ENCODE peak calls at places on chromosome 6, in seven cellular contexts. One of them, this sample, is unnamed.

GRCh38 chr6:100944644-100945043 is 63.5 kb upstream of the ASCC3 start:
- DNase-seq in HFFc6: no peak
- DNase-seq in NCI-H510A treated with DMSO at 0.1 percent for 48 hours: no peak
- DNase-seq in iris pigment epithelial cell: no peak
- DNase-seq in dermis microvascular lymphatic vessel endothelial cell: no peak
- DNase-seq in T-helper 2 cell treated with Interferon-gamma antibody and Interleukin-4, amounts not matched to agents 5 μg/mL and 100 μg/mL, for 36 hours: no peak
- DNase-seq in Daoy: no peak
- DNase-seq in this sample: no peak

GRCh38 chr6:109434456-109434855 is 6.0 kb downstream of the PPIL6 start:
- DNase-seq in NCI-H510A treated with DMSO at 0.1 percent for 48 hours: no peak
- DNase-seq in dermis microvascular lymphatic vessel endothelial cell: no peak
- DNase-seq in T-helper 2 cell treated with Interferon-gamma antibody and Interleukin-4, amounts not matched to agents 5 μg/mL and 100 μg/mL, for 36 hours: no peak
- DNase-seq in Daoy: no peak
- DNase-seq in iris pigment epithelial cell: no peak
- DNase-seq in HFFc6: no peak
- DNase-seq in this sample: no peak

GRCh38 chr6:149445095-149445466 is 39.7 kb downstream of the ZC3H12D start:
- DNase-seq in HFFc6: no peak
- DNase-seq in NCI-H510A treated with DMSO at 0.1 percent for 48 hours: no peak
- DNase-seq in Daoy: no peak
- DNase-seq in T-helper 2 cell treated with Interferon-gamma antibody and Interleukin-4, amounts not matched to agents 5 μg/mL and 100 μg/mL, for 36 hours: no peak
- DNase-seq in dermis microvascular lymphatic vessel endothelial cell: no peak
- DNase-seq in iris pigment epithelial cell: no peak
- DNase-seq in this sample: no peak

GRCh38 chr6:125287718-125288117 is 14.0 kb downstream of the HDDC2 start:
- DNase-seq in NCI-H510A treated with DMSO at 0.1 percent for 48 hours: no peak
- DNase-seq in iris pigment epithelial cell: no peak
- DNase-seq in HFFc6: no peak
- DNase-seq in dermis microvascular lymphatic vessel endothelial cell: no peak
- DNase-seq in T-helper 2 cell treated with Interferon-gamma antibody and Interleukin-4, amounts not matched to agents 5 μg/mL and 100 μg/mL, for 36 hours: no peak
- DNase-seq in Daoy: no peak
- DNase-seq in this sample: no peak

GRCh38 chr6:38833320-38833719 is 118.2 kb downstream of the DNAH8 start:
- DNase-seq in NCI-H510A treated with DMSO at 0.1 percent for 48 hours: no peak
- DNase-seq in T-helper 2 cell treated with Interferon-gamma antibody and Interleukin-4, amounts not matched to agents 5 μg/mL and 100 μg/mL, for 36 hours: no peak
- DNase-seq in Daoy: no peak
- DNase-seq in HFFc6: no peak
- DNase-seq in iris pigment epithelial cell: no peak
- DNase-seq in dermis microvascular lymphatic vessel endothelial cell: no peak
- DNase-seq in this sample: no peak

GRCh38 chr6:140462495-140463311 is 1088.3 kb upstream of the CITED2 start:
- DNase-seq in iris pigment epithelial cell: peak; percentile 91
- DNase-seq in dermis microvascular lymphatic vessel endothelial cell: peak; percentile 62
- DNase-seq in T-helper 2 cell treated with Interferon-gamma antibody and Interleukin-4, amounts not matched to agents 5 μg/mL and 100 μg/mL, for 36 hours: no peak
- DNase-seq in Daoy: no peak
- DNase-seq in HFFc6: peak; percentile 77
- DNase-seq in NCI-H510A treated with DMSO at 0.1 percent for 48 hours: peak; percentile 46
- DNase-seq in this sample: no peak

GRCh38 chr6:3296537-3297453 is 38.0 kb downstream of the PSMG4 start:
- DNase-seq in HFFc6: no peak
- DNase-seq in dermis microvascular lymphatic vessel endothelial cell: peak; percentile 40
- DNase-seq in Daoy: no peak
- DNase-seq in iris pigment epithelial cell: peak; percentile 17
- DNase-seq in NCI-H510A treated with DMSO at 0.1 percent for 48 hours: no peak
- DNase-seq in T-helper 2 cell treated with Interferon-gamma antibody and Interleukin-4, amounts not matched to agents 5 μg/mL and 100 μg/mL, for 36 hours: no peak
- DNase-seq in this sample: no peak

GRCh38 chr6:137879301-137879700 is 12.2 kb downstream of the TNFAIP3 start:
- DNase-seq in T-helper 2 cell treated with Interferon-gamma antibody and Interleukin-4, amounts not matched to agents 5 μg/mL and 100 μg/mL, for 36 hours: no peak
- DNase-seq in Daoy: no peak
- DNase-seq in iris pigment epithelial cell: no peak
- DNase-seq in NCI-H510A treated with DMSO at 0.1 percent for 48 hours: no peak
- DNase-seq in dermis microvascular lymphatic vessel endothelial cell: no peak
- DNase-seq in HFFc6: no peak
- DNase-seq in this sample: no peak

GRCh38 chr6:67393356-67393755 is 1241.7 kb upstream of the ADGRB3 start:
- DNase-seq in HFFc6: no peak
- DNase-seq in iris pigment epithelial cell: no peak
- DNase-seq in Daoy: no peak
- DNase-seq in T-helper 2 cell treated with Interferon-gamma antibody and Interleukin-4, amounts not matched to agents 5 μg/mL and 100 μg/mL, for 36 hours: no peak
- DNase-seq in dermis microvascular lymphatic vessel endothelial cell: no peak
- DNase-seq in NCI-H510A treated with DMSO at 0.1 percent for 48 hours: no peak
- DNase-seq in this sample: no peak

GRCh38 chr6:63553208-63553607 is 19.1 kb upstream of the LOC128125822 start:
- DNase-seq in dermis microvascular lymphatic vessel endothelial cell: no peak
- DNase-seq in Daoy: no peak
- DNase-seq in HFFc6: no peak
- DNase-seq in iris pigment epithelial cell: no peak
- DNase-seq in NCI-H510A treated with DMSO at 0.1 percent for 48 hours: no peak
- DNase-seq in T-helper 2 cell treated with Interferon-gamma antibody and Interleukin-4, amounts not matched to agents 5 μg/mL and 100 μg/mL, for 36 hours: peak; percentile 19
- DNase-seq in this sample: no peak

GRCh38 chr6:107585815-107586435 is 96.0 kb downstream of the SOBP start:
- DNase-seq in NCI-H510A treated with DMSO at 0.1 percent for 48 hours: peak; percentile 2
- DNase-seq in iris pigment epithelial cell: no peak
- DNase-seq in Daoy: no peak
- DNase-seq in dermis microvascular lymphatic vessel endothelial cell: no peak
- DNase-seq in T-helper 2 cell treated with Interferon-gamma antibody and Interleukin-4, amounts not matched to agents 5 μg/mL and 100 μg/mL, for 36 hours: no peak
- DNase-seq in HFFc6: no peak
- DNase-seq in this sample: no peak

GRCh38 chr6:65707134-65707826 is at the start of gene EYS:
- DNase-seq in HFFc6: no peak
- DNase-seq in Daoy: no peak
- DNase-seq in NCI-H510A treated with DMSO at 0.1 percent for 48 hours: no peak
- DNase-seq in T-helper 2 cell treated with Interferon-gamma antibody and Interleukin-4, amounts not matched to agents 5 μg/mL and 100 μg/mL, for 36 hours: no peak
- DNase-seq in iris pigment epithelial cell: no peak
- DNase-seq in dermis microvascular lymphatic vessel endothelial cell: no peak
- DNase-seq in this sample: no peak

GRCh38 chr6:108541843-108542795 is 18.6 kb upstream of the FOXO3 start:
- DNase-seq in Daoy: peak; percentile 74
- DNase-seq in HFFc6: peak; percentile 55
- DNase-seq in NCI-H510A treated with DMSO at 0.1 percent for 48 hours: peak; percentile 31
- DNase-seq in T-helper 2 cell treated with Interferon-gamma antibody and Interleukin-4, amounts not matched to agents 5 μg/mL and 100 μg/mL, for 36 hours: peak; percentile 37
- DNase-seq in iris pigment epithelial cell: peak; percentile 83
- DNase-seq in dermis microvascular lymphatic vessel endothelial cell: peak; percentile 76
- DNase-seq in this sample: peak; percentile 50

GRCh38 chr6:170250981-170251775 is 39.7 kb downstream of the DLL1 start:
- DNase-seq in Daoy: no peak
- DNase-seq in T-helper 2 cell treated with Interferon-gamma antibody and Interleukin-4, amounts not matched to agents 5 μg/mL and 100 μg/mL, for 36 hours: no peak
- DNase-seq in dermis microvascular lymphatic vessel endothelial cell: no peak
- DNase-seq in iris pigment epithelial cell: no peak
- DNase-seq in HFFc6: no peak
- DNase-seq in NCI-H510A treated with DMSO at 0.1 percent for 48 hours: no peak
- DNase-seq in this sample: no peak

GRCh38 chr6:168096271-168096764 is 17.3 kb upstream of the FRMD1 start:
- DNase-seq in T-helper 2 cell treated with Interferon-gamma antibody and Interleukin-4, amounts not matched to agents 5 μg/mL and 100 μg/mL, for 36 hours: no peak
- DNase-seq in dermis microvascular lymphatic vessel endothelial cell: no peak
- DNase-seq in Daoy: no peak
- DNase-seq in iris pigment epithelial cell: no peak
- DNase-seq in NCI-H510A treated with DMSO at 0.1 percent for 48 hours: no peak
- DNase-seq in HFFc6: no peak
- DNase-seq in this sample: no peak

GRCh38 chr6:98657764-98658163 is 176.6 kb upstream of the POU3F2 start:
- DNase-seq in dermis microvascular lymphatic vessel endothelial cell: peak; percentile 32
- DNase-seq in T-helper 2 cell treated with Interferon-gamma antibody and Interleukin-4, amounts not matched to agents 5 μg/mL and 100 μg/mL, for 36 hours: no peak
- DNase-seq in NCI-H510A treated with DMSO at 0.1 percent for 48 hours: no peak
- DNase-seq in iris pigment epithelial cell: peak; percentile 45
- DNase-seq in HFFc6: no peak
- DNase-seq in Daoy: peak; percentile 49
- DNase-seq in this sample: no peak

GRCh38 chr6:43952746-43953145 is 174.5 kb downstream of the MRPL14 start:
- DNase-seq in T-helper 2 cell treated with Interferon-gamma antibody and Interleukin-4, amounts not matched to agents 5 μg/mL and 100 μg/mL, for 36 hours: no peak
- DNase-seq in dermis microvascular lymphatic vessel endothelial cell: no peak
- DNase-seq in HFFc6: no peak
- DNase-seq in iris pigment epithelial cell: peak; percentile 27
- DNase-seq in Daoy: peak; percentile 15
- DNase-seq in NCI-H510A treated with DMSO at 0.1 percent for 48 hours: no peak
- DNase-seq in this sample: no peak

GRCh38 chr6:14857501-14857900 is 388.4 kb upstream of the JARID2 start:
- DNase-seq in NCI-H510A treated with DMSO at 0.1 percent for 48 hours: no peak
- DNase-seq in T-helper 2 cell treated with Interferon-gamma antibody and Interleukin-4, amounts not matched to agents 5 μg/mL and 100 μg/mL, for 36 hours: peak; percentile 69
- DNase-seq in iris pigment epithelial cell: no peak
- DNase-seq in Daoy: no peak
- DNase-seq in HFFc6: no peak
- DNase-seq in dermis microvascular lymphatic vessel endothelial cell: no peak
- DNase-seq in this sample: no peak

GRCh38 chr6:145012039-145012662 is 723.2 kb downstream of the EPM2A start:
- DNase-seq in HFFc6: no peak
- DNase-seq in dermis microvascular lymphatic vessel endothelial cell: no peak
- DNase-seq in NCI-H510A treated with DMSO at 0.1 percent for 48 hours: no peak
- DNase-seq in iris pigment epithelial cell: peak; percentile 80
- DNase-seq in Daoy: peak; percentile 36
- DNase-seq in T-helper 2 cell treated with Interferon-gamma antibody and Interleukin-4, amounts not matched to agents 5 μg/mL and 100 μg/mL, for 36 hours: no peak
- DNase-seq in this sample: no peak

GRCh38 chr6:29017428-29017802 is 12.3 kb upstream of the ZNF311 start:
- DNase-seq in NCI-H510A treated with DMSO at 0.1 percent for 48 hours: no peak
- DNase-seq in dermis microvascular lymphatic vessel endothelial cell: no peak
- DNase-seq in T-helper 2 cell treated with Interferon-gamma antibody and Interleukin-4, amounts not matched to agents 5 μg/mL and 100 μg/mL, for 36 hours: no peak
- DNase-seq in iris pigment epithelial cell: no peak
- DNase-seq in HFFc6: no peak
- DNase-seq in Daoy: no peak
- DNase-seq in this sample: no peak

GRCh38 chr6:113879186-113880096 is 22.3 kb downstream of the MARCKS start:
- DNase-seq in Daoy: peak; percentile 83
- DNase-seq in iris pigment epithelial cell: peak; percentile 86
- DNase-seq in T-helper 2 cell treated with Interferon-gamma antibody and Interleukin-4, amounts not matched to agents 5 μg/mL and 100 μg/mL, for 36 hours: no peak
- DNase-seq in dermis microvascular lymphatic vessel endothelial cell: peak; percentile 91
- DNase-seq in HFFc6: peak; percentile 64
- DNase-seq in NCI-H510A treated with DMSO at 0.1 percent for 48 hours: peak; percentile 21
- DNase-seq in this sample: peak; percentile 29

GRCh38 chr6:760982-761955 is 68.3 kb upstream of the EXOC2 start:
- DNase-seq in dermis microvascular lymphatic vessel endothelial cell: no peak
- DNase-seq in iris pigment epithelial cell: no peak
- DNase-seq in HFFc6: no peak
- DNase-seq in Daoy: peak; percentile 41
- DNase-seq in T-helper 2 cell treated with Interferon-gamma antibody and Interleukin-4, amounts not matched to agents 5 μg/mL and 100 μg/mL, for 36 hours: no peak
- DNase-seq in NCI-H510A treated with DMSO at 0.1 percent for 48 hours: no peak
- DNase-seq in this sample: no peak

GRCh38 chr6:146598785-146599405 is at the start of gene ADGB:
- DNase-seq in iris pigment epithelial cell: peak; percentile 64
- DNase-seq in NCI-H510A treated with DMSO at 0.1 percent for 48 hours: peak; percentile 20
- DNase-seq in dermis microvascular lymphatic vessel endothelial cell: peak; percentile 37
- DNase-seq in Daoy: peak; percentile 83
- DNase-seq in HFFc6: peak; percentile 37
- DNase-seq in T-helper 2 cell treated with Interferon-gamma antibody and Interleukin-4, amounts not matched to agents 5 μg/mL and 100 μg/mL, for 36 hours: peak; percentile 4
- DNase-seq in this sample: peak; percentile 44

GRCh38 chr6:43188426-43188825 is 6.4 kb downstream of the CUL9 start:
- DNase-seq in T-helper 2 cell treated with Interferon-gamma antibody and Interleukin-4, amounts not matched to agents 5 μg/mL and 100 μg/mL, for 36 hours: no peak
- DNase-seq in Daoy: no peak
- DNase-seq in dermis microvascular lymphatic vessel endothelial cell: no peak
- DNase-seq in iris pigment epithelial cell: no peak
- DNase-seq in NCI-H510A treated with DMSO at 0.1 percent for 48 hours: no peak
- DNase-seq in HFFc6: no peak
- DNase-seq in this sample: no peak

GRCh38 chr6:38259736-38260135 is 380.0 kb downstream of the BTBD9 start:
- DNase-seq in Daoy: peak; percentile 37
- DNase-seq in iris pigment epithelial cell: peak; percentile 82
- DNase-seq in T-helper 2 cell treated with Interferon-gamma antibody and Interleukin-4, amounts not matched to agents 5 μg/mL and 100 μg/mL, for 36 hours: no peak
- DNase-seq in dermis microvascular lymphatic vessel endothelial cell: peak; percentile 58
- DNase-seq in NCI-H510A treated with DMSO at 0.1 percent for 48 hours: no peak
- DNase-seq in HFFc6: peak; percentile 68
- DNase-seq in this sample: peak; percentile 18

GRCh38 chr6:158170656-158171081 is 2.5 kb downstream of the GTF2H5 start:
- DNase-seq in iris pigment epithelial cell: peak; percentile 85
- DNase-seq in HFFc6: peak; percentile 77
- DNase-seq in NCI-H510A treated with DMSO at 0.1 percent for 48 hours: no peak
- DNase-seq in dermis microvascular lymphatic vessel endothelial cell: peak; percentile 45
- DNase-seq in Daoy: peak; percentile 40
- DNase-seq in T-helper 2 cell treated with Interferon-gamma antibody and Interleukin-4, amounts not matched to agents 5 μg/mL and 100 μg/mL, for 36 hours: no peak
- DNase-seq in this sample: peak; percentile 44

GRCh38 chr6:1267057-1267732 is 44.7 kb upstream of the FOXQ1 start:
- DNase-seq in Daoy: peak; percentile 79
- DNase-seq in dermis microvascular lymphatic vessel endothelial cell: no peak
- DNase-seq in NCI-H510A treated with DMSO at 0.1 percent for 48 hours: no peak
- DNase-seq in HFFc6: no peak
- DNase-seq in T-helper 2 cell treated with Interferon-gamma antibody and Interleukin-4, amounts not matched to agents 5 μg/mL and 100 μg/mL, for 36 hours: no peak
- DNase-seq in iris pigment epithelial cell: peak; percentile 49
- DNase-seq in this sample: no peak

GRCh38 chr6:42978793-42979522 is at the start of gene PEX6:
- DNase-seq in T-helper 2 cell treated with Interferon-gamma antibody and Interleukin-4, amounts not matched to agents 5 μg/mL and 100 μg/mL, for 36 hours: peak; percentile 92
- DNase-seq in iris pigment epithelial cell: peak; percentile 78
- DNase-seq in Daoy: peak; percentile 97
- DNase-seq in dermis microvascular lymphatic vessel endothelial cell: peak; percentile 82
- DNase-seq in NCI-H510A treated with DMSO at 0.1 percent for 48 hours: peak; percentile 98
- DNase-seq in HFFc6: peak; percentile 76
- DNase-seq in this sample: peak; percentile 88